ENCODE peak calls at places on chromosomes 7 and 10, in four cellular contexts. One of them, this sample, is unnamed.

GRCh38 chr7:50335795-50336754 is 31.6 kb downstream of the IKZF1 start:
- DNase-seq in activated CD4-positive, alpha-beta T cell treated with anti-CD3 and anti-CD28 coated beads, Interleukin-2, amount 50 U/mL, for 4 hours: peak
- DNase-seq in D341Med: no peak
- DNase-seq in CD8-positive, alpha-beta T cell: peak
- DNase-seq in this sample: no peak

GRCh38 chr10:58970160-58970915 is 206.1 kb upstream of the PHYHIPL start:
- DNase-seq in activated CD4-positive, alpha-beta T cell treated with anti-CD3 and anti-CD28 coated beads, Interleukin-2, amount 50 U/mL, for 4 hours: no peak
- DNase-seq in CD8-positive, alpha-beta T cell: no peak
- DNase-seq in D341Med: no peak
- DNase-seq in this sample: no peak

GRCh38 chr7:16758634-16759602 is 5.4 kb downstream of the TSPAN13 start:
- DNase-seq in CD8-positive, alpha-beta T cell: no peak
- DNase-seq in D341Med: no peak
- DNase-seq in activated CD4-positive, alpha-beta T cell treated with anti-CD3 and anti-CD28 coated beads, Interleukin-2, amount 50 U/mL, for 4 hours: no peak
- DNase-seq in this sample: no peak

GRCh38 chr10:17958049-17958448 is 6.3 kb downstream of the SLC39A12 start:
- DNase-seq in CD8-positive, alpha-beta T cell: no peak
- DNase-seq in D341Med: no peak
- DNase-seq in activated CD4-positive, alpha-beta T cell treated with anti-CD3 and anti-CD28 coated beads, Interleukin-2, amount 50 U/mL, for 4 hours: no peak
- DNase-seq in this sample: no peak

GRCh38 chr10:2619472-2619871 is 447.9 kb upstream of the PFKP start:
- DNase-seq in activated CD4-positive, alpha-beta T cell treated with anti-CD3 and anti-CD28 coated beads, Interleukin-2, amount 50 U/mL, for 4 hours: no peak
- DNase-seq in D341Med: peak
- DNase-seq in CD8-positive, alpha-beta T cell: no peak
- DNase-seq in this sample: no peak

GRCh38 chr7:18828333-18829100 is 288.9 kb downstream of the TWIST1 start:
- DNase-seq in activated CD4-positive, alpha-beta T cell treated with anti-CD3 and anti-CD28 coated beads, Interleukin-2, amount 50 U/mL, for 4 hours: no peak
- DNase-seq in CD8-positive, alpha-beta T cell: no peak
- DNase-seq in D341Med: no peak
- DNase-seq in this sample: no peak

GRCh38 chr10:34628174-34628802 is 186.8 kb downstream of the PARD3 start:
- DNase-seq in CD8-positive, alpha-beta T cell: no peak
- DNase-seq in D341Med: no peak
- DNase-seq in activated CD4-positive, alpha-beta T cell treated with anti-CD3 and anti-CD28 coated beads, Interleukin-2, amount 50 U/mL, for 4 hours: no peak
- DNase-seq in this sample: no peak

GRCh38 chr7:158830211-158830723 is 958 bp upstream of the ESYT2 start:
- DNase-seq in D341Med: no peak
- DNase-seq in CD8-positive, alpha-beta T cell: peak
- DNase-seq in activated CD4-positive, alpha-beta T cell treated with anti-CD3 and anti-CD28 coated beads, Interleukin-2, amount 50 U/mL, for 4 hours: no peak
- DNase-seq in this sample: no peak

GRCh38 chr10:629186-629998 is 60.1 kb downstream of the DIP2C start:
- DNase-seq in CD8-positive, alpha-beta T cell: no peak
- DNase-seq in D341Med: no peak
- DNase-seq in activated CD4-positive, alpha-beta T cell treated with anti-CD3 and anti-CD28 coated beads, Interleukin-2, amount 50 U/mL, for 4 hours: no peak
- DNase-seq in this sample: no peak

GRCh38 chr7:51482976-51483375 is 166.4 kb upstream of the COBL start:
- DNase-seq in D341Med: no peak
- DNase-seq in activated CD4-positive, alpha-beta T cell treated with anti-CD3 and anti-CD28 coated beads, Interleukin-2, amount 50 U/mL, for 4 hours: no peak
- DNase-seq in CD8-positive, alpha-beta T cell: no peak
- DNase-seq in this sample: peak

GRCh38 chr7:102415685-102416225 is 17.6 kb upstream of the ORAI2 start:
- DNase-seq in D341Med: no peak
- DNase-seq in activated CD4-positive, alpha-beta T cell treated with anti-CD3 and anti-CD28 coated beads, Interleukin-2, amount 50 U/mL, for 4 hours: no peak
- DNase-seq in CD8-positive, alpha-beta T cell: peak
- DNase-seq in this sample: no peak

GRCh38 chr7:150313367-150313809 is 9.8 kb upstream of the LRRC61 start:
- DNase-seq in activated CD4-positive, alpha-beta T cell treated with anti-CD3 and anti-CD28 coated beads, Interleukin-2, amount 50 U/mL, for 4 hours: no peak
- DNase-seq in D341Med: no peak
- DNase-seq in CD8-positive, alpha-beta T cell: no peak
- DNase-seq in this sample: no peak

GRCh38 chr10:32957341-32958084 is 517 bp downstream of the ITGB1 start:
- DNase-seq in CD8-positive, alpha-beta T cell: peak
- DNase-seq in D341Med: peak
- DNase-seq in activated CD4-positive, alpha-beta T cell treated with anti-CD3 and anti-CD28 coated beads, Interleukin-2, amount 50 U/mL, for 4 hours: peak
- DNase-seq in this sample: peak

GRCh38 chr10:50431118-50431517 is 179.8 kb upstream of the ASAH2 start:
- DNase-seq in D341Med: no peak
- DNase-seq in CD8-positive, alpha-beta T cell: no peak
- DNase-seq in activated CD4-positive, alpha-beta T cell treated with anti-CD3 and anti-CD28 coated beads, Interleukin-2, amount 50 U/mL, for 4 hours: no peak
- DNase-seq in this sample: no peak

GRCh38 chr7:69060516-69060915 is 537.8 kb upstream of the AUTS2 start:
- DNase-seq in CD8-positive, alpha-beta T cell: no peak
- DNase-seq in activated CD4-positive, alpha-beta T cell treated with anti-CD3 and anti-CD28 coated beads, Interleukin-2, amount 50 U/mL, for 4 hours: no peak
- DNase-seq in D341Med: peak
- DNase-seq in this sample: no peak

GRCh38 chr7:121204537-121204936 is 124.3 kb upstream of the WNT16 start:
- DNase-seq in CD8-positive, alpha-beta T cell: no peak
- DNase-seq in activated CD4-positive, alpha-beta T cell treated with anti-CD3 and anti-CD28 coated beads, Interleukin-2, amount 50 U/mL, for 4 hours: no peak
- DNase-seq in D341Med: no peak
- DNase-seq in this sample: no peak

GRCh38 chr7:106128846-106129245 is 16.7 kb upstream of the SYPL1 start:
- DNase-seq in D341Med: no peak
- DNase-seq in CD8-positive, alpha-beta T cell: no peak
- DNase-seq in activated CD4-positive, alpha-beta T cell treated with anti-CD3 and anti-CD28 coated beads, Interleukin-2, amount 50 U/mL, for 4 hours: no peak
- DNase-seq in this sample: no peak

GRCh38 chr7:105391429-105391828 is 2.7 kb upstream of the SRPK2 start:
- DNase-seq in activated CD4-positive, alpha-beta T cell treated with anti-CD3 and anti-CD28 coated beads, Interleukin-2, amount 50 U/mL, for 4 hours: no peak
- DNase-seq in D341Med: no peak
- DNase-seq in CD8-positive, alpha-beta T cell: no peak
- DNase-seq in this sample: no peak

GRCh38 chr7:37916673-37917660 is at the start of gene SFRP4:
- DNase-seq in CD8-positive, alpha-beta T cell: no peak
- DNase-seq in activated CD4-positive, alpha-beta T cell treated with anti-CD3 and anti-CD28 coated beads, Interleukin-2, amount 50 U/mL, for 4 hours: no peak
- DNase-seq in D341Med: peak
- DNase-seq in this sample: peak

GRCh38 chr10:18501198-18501597 is 150.2 kb downstream of the NSUN6 start:
- DNase-seq in D341Med: peak
- DNase-seq in CD8-positive, alpha-beta T cell: no peak
- DNase-seq in activated CD4-positive, alpha-beta T cell treated with anti-CD3 and anti-CD28 coated beads, Interleukin-2, amount 50 U/mL, for 4 hours: no peak
- DNase-seq in this sample: no peak

GRCh38 chr7:5638994-5639393 is 142.5 kb downstream of the RNF216 start:
- DNase-seq in D341Med: no peak
- DNase-seq in activated CD4-positive, alpha-beta T cell treated with anti-CD3 and anti-CD28 coated beads, Interleukin-2, amount 50 U/mL, for 4 hours: no peak
- DNase-seq in CD8-positive, alpha-beta T cell: no peak
- DNase-seq in this sample: no peak

GRCh38 chr10:95329296-95329695 is 38.5 kb upstream of the PDLIM1 start:
- DNase-seq in D341Med: no peak
- DNase-seq in CD8-positive, alpha-beta T cell: no peak
- DNase-seq in activated CD4-positive, alpha-beta T cell treated with anti-CD3 and anti-CD28 coated beads, Interleukin-2, amount 50 U/mL, for 4 hours: no peak
- DNase-seq in this sample: no peak

GRCh38 chr7:77460057-77460486 is 43.9 kb upstream of the GSAP start:
- DNase-seq in activated CD4-positive, alpha-beta T cell treated with anti-CD3 and anti-CD28 coated beads, Interleukin-2, amount 50 U/mL, for 4 hours: no peak
- DNase-seq in CD8-positive, alpha-beta T cell: no peak
- DNase-seq in D341Med: no peak
- DNase-seq in this sample: no peak

GRCh38 chr7:7207876-7208275 is 25.5 kb downstream of the C1GALT1 start:
- DNase-seq in activated CD4-positive, alpha-beta T cell treated with anti-CD3 and anti-CD28 coated beads, Interleukin-2, amount 50 U/mL, for 4 hours: no peak
- DNase-seq in D341Med: no peak
- DNase-seq in CD8-positive, alpha-beta T cell: no peak
- DNase-seq in this sample: no peak

GRCh38 chr7:16753102-16753931 is at the start of gene TSPAN13:
- DNase-seq in CD8-positive, alpha-beta T cell: peak
- DNase-seq in activated CD4-positive, alpha-beta T cell treated with anti-CD3 and anti-CD28 coated beads, Interleukin-2, amount 50 U/mL, for 4 hours: peak
- DNase-seq in D341Med: peak
- DNase-seq in this sample: peak

GRCh38 chr10:44064987-44065787 is 319.7 kb downstream of the CXCL12 start:
- DNase-seq in CD8-positive, alpha-beta T cell: no peak
- DNase-seq in D341Med: no peak
- DNase-seq in activated CD4-positive, alpha-beta T cell treated with anti-CD3 and anti-CD28 coated beads, Interleukin-2, amount 50 U/mL, for 4 hours: no peak
- DNase-seq in this sample: no peak

GRCh38 chr7:5455581-5456222 is 32.1 kb upstream of the TNRC18 start:
- DNase-seq in D341Med: no peak
- DNase-seq in activated CD4-positive, alpha-beta T cell treated with anti-CD3 and anti-CD28 coated beads, Interleukin-2, amount 50 U/mL, for 4 hours: no peak
- DNase-seq in CD8-positive, alpha-beta T cell: no peak
- DNase-seq in this sample: no peak

GRCh38 chr7:83562960-83563359 is 86.0 kb downstream of the SEMA3E start:
- DNase-seq in CD8-positive, alpha-beta T cell: no peak
- DNase-seq in D341Med: no peak
- DNase-seq in activated CD4-positive, alpha-beta T cell treated with anti-CD3 and anti-CD28 coated beads, Interleukin-2, amount 50 U/mL, for 4 hours: no peak
- DNase-seq in this sample: no peak

GRCh38 chr10:44723654-44724053 is 187.5 kb upstream of the TMEM72 start:
- DNase-seq in activated CD4-positive, alpha-beta T cell treated with anti-CD3 and anti-CD28 coated beads, Interleukin-2, amount 50 U/mL, for 4 hours: no peak
- DNase-seq in CD8-positive, alpha-beta T cell: no peak
- DNase-seq in D341Med: no peak
- DNase-seq in this sample: no peak

GRCh38 chr10:31757374-31757773 is 171.3 kb downstream of the ARHGAP12 start:
- DNase-seq in D341Med: no peak
- DNase-seq in activated CD4-positive, alpha-beta T cell treated with anti-CD3 and anti-CD28 coated beads, Interleukin-2, amount 50 U/mL, for 4 hours: no peak
- DNase-seq in CD8-positive, alpha-beta T cell: peak
- DNase-seq in this sample: no peak

GRCh38 chr10:78510566-78511323 is 477.1 kb downstream of the RPS24 start:
- DNase-seq in D341Med: no peak
- DNase-seq in CD8-positive, alpha-beta T cell: no peak
- DNase-seq in activated CD4-positive, alpha-beta T cell treated with anti-CD3 and anti-CD28 coated beads, Interleukin-2, amount 50 U/mL, for 4 hours: no peak
- DNase-seq in this sample: no peak

GRCh38 chr7:129203050-129203741 is 14.8 kb downstream of the SMO start:
- DNase-seq in activated CD4-positive, alpha-beta T cell treated with anti-CD3 and anti-CD28 coated beads, Interleukin-2, amount 50 U/mL, for 4 hours: no peak
- DNase-seq in CD8-positive, alpha-beta T cell: no peak
- DNase-seq in D341Med: no peak
- DNase-seq in this sample: no peak

GRCh38 chr10:60717852-60718251 is 60.4 kb upstream of the CDK1 start:
- DNase-seq in activated CD4-positive, alpha-beta T cell treated with anti-CD3 and anti-CD28 coated beads, Interleukin-2, amount 50 U/mL, for 4 hours: no peak
- DNase-seq in CD8-positive, alpha-beta T cell: no peak
- DNase-seq in D341Med: no peak
- DNase-seq in this sample: no peak

GRCh38 chr7:3140834-3141233 is 97.2 kb upstream of the CARD11 start:
- DNase-seq in CD8-positive, alpha-beta T cell: no peak
- DNase-seq in D341Med: no peak
- DNase-seq in activated CD4-positive, alpha-beta T cell treated with anti-CD3 and anti-CD28 coated beads, Interleukin-2, amount 50 U/mL, for 4 hours: no peak
- DNase-seq in this sample: no peak

GRCh38 chr7:158500651-158501052 is 87.0 kb downstream of the PTPRN2 start:
- DNase-seq in D341Med: no peak
- DNase-seq in activated CD4-positive, alpha-beta T cell treated with anti-CD3 and anti-CD28 coated beads, Interleukin-2, amount 50 U/mL, for 4 hours: no peak
- DNase-seq in CD8-positive, alpha-beta T cell: no peak
- DNase-seq in this sample: peak

GRCh38 chr10:5070648-5071410 is 23.4 kb upstream of the AKR1C3 start:
- DNase-seq in CD8-positive, alpha-beta T cell: no peak
- DNase-seq in activated CD4-positive, alpha-beta T cell treated with anti-CD3 and anti-CD28 coated beads, Interleukin-2, amount 50 U/mL, for 4 hours: no peak
- DNase-seq in D341Med: no peak
- DNase-seq in this sample: no peak

GRCh38 chr10:126895214-126895781 is 9.9 kb upstream of the DOCK1 start:
- DNase-seq in activated CD4-positive, alpha-beta T cell treated with anti-CD3 and anti-CD28 coated beads, Interleukin-2, amount 50 U/mL, for 4 hours: no peak
- DNase-seq in D341Med: no peak
- DNase-seq in CD8-positive, alpha-beta T cell: no peak
- DNase-seq in this sample: no peak

This sample was measured in neuronal stem cell.